ENCODE peak calls at places on chromosomes 3 and 15, in six cellular contexts. G is HCT116, W is H1, R is K562, M is HepG2, E is GM12878. S is an unnamed sample. For H3K36me3, the result is how much of the 10 kb centered on the place peaks cover.

GRCh38 chr15:98505611-98506031 is 142.7 kb upstream of the IGF1R start:
- DNase-seq in G (no peak), W (no peak), R (no peak), M (no peak), E (no peak), S (no peak)

GRCh38 chr3:98977520-98977919 is 76.0 kb upstream of the DCBLD2 start:
- DNase-seq in G (peak), W (no peak), R (no peak), M (peak), E (peak), S (no peak)

GRCh38 chr3:112770026-112770626 is 76.5 kb downstream of the CD200R1L start:
- DNase-seq in G (peak), W (peak), R (peak), M (no peak), E (no peak), S (no peak)

GRCh38 chr15:31483053-31483923 is 156.7 kb downstream of the KLF13 start:
- DNase-seq in G (no peak), W (no peak), R (no peak), M (no peak), E (no peak), S (no peak)

GRCh38 chr3:123409443-123410148 is 39.3 kb downstream of the ADCY5 start:
- DNase-seq in G (no peak), W (no peak), R (no peak), M (no peak), E (no peak), S (no peak)

GRCh38 chr3:189641776-189642175 is 10.6 kb downstream of the TP63 start:
- DNase-seq in G (no peak), W (no peak), R (no peak), M (no peak), E (no peak), S (no peak)

GRCh38 chr3:146834917-146835316 is 229.8 kb upstream of the PLSCR5 start:
- DNase-seq in G (no peak), W (no peak), R (no peak), M (no peak), E (no peak), S (no peak)

GRCh38 chr3:156477306-156477705 is 77.6 kb downstream of the SSR3 start:
- DNase-seq in G (no peak), W (no peak), R (no peak), M (no peak), E (no peak), S (no peak)

GRCh38 chr3:187287231-187287630 is 4.3 kb downstream of the MASP1 start:
- DNase-seq in G (no peak), W (no peak), R (no peak), M (no peak), E (no peak), S (no peak)

GRCh38 chr3:126962756-126963155 is 20.2 kb upstream of the PLXNA1 start:
- DNase-seq in G (no peak), W (no peak), R (no peak), M (no peak), E (no peak), S (no peak)

GRCh38 chr15:68687136-68687735 is 108.4 kb downstream of the CORO2B start:
- DNase-seq in G (no peak), W (no peak), R (no peak), M (no peak), E (no peak), S (no peak)

GRCh38 chr3:194031349-194031748 is 104.6 kb upstream of the HES1 start:
- DNase-seq in G (no peak), W (no peak), R (no peak), M (no peak), E (no peak), S (no peak)

GRCh38 chr3:194031867-194032635 is 103.9 kb upstream of the HES1 start:
- DNase-seq in G (no peak), W (no peak), R (no peak), M (no peak), E (no peak), S (no peak)

GRCh38 chr3:194030372-194030771 is 105.6 kb upstream of the HES1 start:
- DNase-seq in G (no peak), W (no peak), R (no peak), M (peak), E (no peak), S (no peak)

GRCh38 chr3:194028434-194029004 is 107.4 kb upstream of the HES1 start:
- DNase-seq in G (no peak), W (no peak), R (peak), M (no peak), E (no peak), S (no peak)

DNA sequence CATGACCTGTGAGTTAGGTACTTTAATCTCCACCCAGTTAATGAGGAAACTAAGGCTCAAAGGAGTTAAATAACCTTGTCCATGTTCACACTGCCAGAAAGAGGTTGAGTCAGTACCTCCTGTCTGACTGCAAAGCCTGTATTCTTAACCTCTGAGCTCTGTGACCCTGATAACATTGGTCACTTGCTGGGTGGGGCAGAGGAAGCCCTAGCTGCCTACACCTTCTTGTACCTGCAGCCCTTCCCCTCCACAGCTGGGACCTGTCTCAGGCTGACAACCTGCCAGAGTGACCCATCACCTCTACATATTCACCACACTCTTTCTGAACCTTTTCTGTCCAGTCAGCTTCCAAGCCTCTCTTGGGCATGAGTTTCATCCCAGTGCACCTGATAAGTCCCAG is 106.1 kb upstream of the HES1 start:
- DNase-seq in G (no peak), W (no peak), R (no peak), M (no peak), E (no peak), S (no peak)
- TF ChIP-seq ZNF274 in G (no peak), W (no peak), R (no peak), M (no peak), E (no peak), S (no peak)

DNA sequence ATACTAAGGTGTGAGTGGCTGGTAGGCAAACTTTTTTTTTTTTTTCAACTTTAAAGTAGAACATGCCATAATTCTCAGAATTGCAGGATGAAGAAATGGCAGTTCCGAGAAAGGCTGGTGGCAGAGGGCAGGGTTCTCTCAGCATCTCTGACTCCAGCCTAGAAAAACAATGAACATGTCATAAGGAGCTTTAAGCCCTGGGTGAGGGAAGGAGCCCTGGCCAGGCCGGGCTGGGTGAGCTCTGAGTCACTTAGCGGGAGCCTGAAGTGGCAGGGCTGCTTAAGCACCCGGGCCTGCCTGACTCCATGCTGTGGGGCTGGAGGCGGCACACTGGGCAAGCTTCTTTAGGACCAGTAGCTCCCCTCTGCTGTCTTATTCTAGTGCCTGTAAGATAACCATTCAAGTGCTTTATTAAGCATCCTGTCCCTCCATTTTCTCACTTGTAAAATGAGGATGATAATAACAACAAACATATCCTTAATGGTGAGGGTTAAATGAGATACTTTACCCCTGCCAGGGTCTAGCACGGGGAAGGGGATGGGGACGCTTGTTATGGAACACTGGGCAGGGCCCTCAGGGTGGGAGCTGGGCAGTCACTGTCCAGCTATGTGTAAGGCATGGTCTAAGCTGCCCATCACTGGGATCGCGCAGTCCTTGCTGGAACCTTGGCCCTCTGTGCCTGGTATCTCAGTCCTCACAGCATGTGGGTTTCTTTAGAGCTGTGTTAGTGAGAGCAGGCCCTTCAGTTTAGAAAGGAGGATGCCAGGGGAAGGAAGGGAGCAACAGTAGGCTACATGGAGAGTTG is 18.4 kb downstream of the SMAD6 start:
- DNase-seq in G (no peak), W (no peak), R (no peak), M (no peak), E (no peak), S (no peak)
- H3K9ac ChIP-seq in G (peak), W (no peak), R (no peak), M (no peak), E (no peak), S (no peak)

GRCh38 chr3:45002680-45003079 is 23.4 kb upstream of the CLEC3B start:
- DNase-seq in G (no peak), W (no peak), R (no peak), M (no peak), E (no peak), S (no peak)

GRCh38 chr3:45003406-45003805 is 22.7 kb upstream of the CLEC3B start:
- DNase-seq in G (no peak), W (no peak), R (no peak), M (no peak), E (no peak), S (no peak)

GRCh38 chr3:45001738-45002137 is 24.4 kb upstream of the CLEC3B start:
- DNase-seq in G (no peak), W (no peak), R (no peak), M (no peak), E (no peak), S (no peak)

GRCh38 chr3:45002139-45002660 is 23.9 kb upstream of the CLEC3B start:
- DNase-seq in G (no peak), W (no peak), R (no peak), M (peak), E (no peak), S (no peak)

DNA sequence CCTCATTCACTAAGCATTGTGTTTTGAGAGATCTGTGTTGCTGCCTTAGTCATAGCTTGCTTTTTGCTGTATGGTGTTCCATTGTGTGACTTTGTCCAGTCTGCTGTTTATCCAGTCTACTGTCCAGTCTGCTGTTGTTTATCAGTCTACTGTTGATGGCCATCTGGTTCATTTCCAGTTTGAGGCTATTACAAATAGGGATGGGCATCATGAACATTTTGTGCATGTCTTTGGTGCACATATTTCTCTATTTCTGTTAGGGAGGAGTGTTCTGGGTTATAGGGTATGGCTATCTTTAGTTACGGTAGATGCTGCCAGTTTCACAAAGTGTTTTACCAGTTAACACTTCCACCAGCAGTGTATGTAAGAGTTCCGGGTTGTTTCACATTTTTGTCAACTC is 22.2 kb upstream of the CLEC3B start:
- DNase-seq in G (no peak), W (no peak), R (no peak), M (no peak), E (no peak), S (no peak)
- H3K36me3 ChIP-seq in G (under half), W (under half), R (half or more), M (half or more), E (under half), S (half or more)

DNA sequence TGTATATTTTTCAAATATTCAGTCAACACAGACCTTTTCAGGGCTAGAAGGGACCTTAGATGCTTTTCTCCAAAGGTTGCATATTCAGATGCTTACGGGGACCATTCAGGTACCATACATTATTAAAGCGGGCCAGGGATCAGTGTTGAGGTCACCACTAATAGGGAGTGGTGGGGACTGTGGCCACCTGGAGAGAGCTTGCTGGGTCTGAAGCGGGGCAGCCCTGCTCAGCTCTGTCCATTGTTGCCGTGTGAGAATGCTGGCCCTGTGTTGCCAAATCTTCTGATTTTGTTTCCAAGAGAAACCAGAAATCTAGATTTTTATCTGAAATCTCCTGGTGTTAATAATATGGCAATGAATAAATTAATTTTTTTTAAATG is 23.7 kb downstream of the ABHD2 start:
- DNase-seq in G (no peak), W (no peak), R (no peak), M (no peak), E (no peak), S (no peak)
- TF ChIP-seq ZNF274 in G (no peak), W (no peak), R (no peak), M (no peak), E (no peak), S (no peak)

DNA sequence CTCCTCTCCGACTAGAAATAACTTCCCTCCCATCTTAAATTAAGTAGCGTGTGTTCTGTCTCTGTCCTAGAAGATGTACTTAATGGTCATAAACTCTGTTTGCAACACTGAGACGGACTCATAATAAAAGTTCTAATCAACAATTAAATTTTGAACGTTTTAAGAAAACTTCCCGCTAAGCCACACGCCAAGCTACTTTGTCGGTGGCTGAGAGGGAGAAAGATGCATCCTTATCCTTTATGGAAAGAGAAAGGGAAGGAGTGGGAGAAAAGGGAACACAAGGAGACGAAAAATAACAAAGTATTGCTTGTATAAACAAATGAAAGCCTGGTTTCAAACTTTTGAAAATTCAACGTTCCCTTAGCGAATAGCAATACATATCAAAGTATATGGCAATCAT is 949 bp downstream of the GNB4 start:
- DNase-seq in G (no peak), W (no peak), R (no peak), M (no peak), E (no peak), S (no peak)
- H3K9ac ChIP-seq in G (no peak), W (no peak), R (peak), M (no peak), E (no peak), S (peak)

GRCh38 chr3:63995056-63995576 is 28.2 kb downstream of the PSMD6 start:
- DNase-seq in G (no peak), W (no peak), R (no peak), M (no peak), E (no peak), S (no peak)
- H3K36me3 ChIP-seq in G (under half), W (under half), R (half or more), M (half or more), E (under half), S (half or more)

GRCh38 chr3:160003520-160004128 is 15.0 kb downstream of the IL12A start:
- DNase-seq in G (peak), W (no peak), R (no peak), M (peak), E (no peak), S (no peak)
- TF ChIP-seq ZNF274 in G (no peak), W (no peak), R (no peak), M (no peak), E (no peak), S (no peak)

S was measured in NT2/D1.